ENCODE peak calls at places on chromosome 12, in five cellular contexts. One of them, this sample, is unnamed.

GRCh38 chr12:48997719-48998496 is 1.3 kb downstream of the DDN start:
- DNase-seq in HS-27A: no peak
- DNase-seq in substantia nigra: no peak
- DNase-seq in stimulated activated CD4-positive, alpha-beta T cell treated with anti-CD3 and anti-CD28 coated beads, Interleukin-12 subunit alpha, Interleukin-12 subunit beta, amount 100 ng/mL, for 4 hours: peak; percentile 23
- DNase-seq in activated T-cell treated with anti-CD3 and anti-CD28 coated beads for 24 hours: no peak
- DNase-seq in this sample: no peak

GRCh38 chr12:117481470-117481869 is 120.0 kb upstream of the NOS1 start:
- DNase-seq in HS-27A: no peak
- DNase-seq in substantia nigra: no peak
- DNase-seq in stimulated activated CD4-positive, alpha-beta T cell treated with anti-CD3 and anti-CD28 coated beads, Interleukin-12 subunit alpha, Interleukin-12 subunit beta, amount 100 ng/mL, for 4 hours: no peak
- DNase-seq in activated T-cell treated with anti-CD3 and anti-CD28 coated beads for 24 hours: no peak
- DNase-seq in this sample: no peak

GRCh38 chr12:77553976-77554619 is 276.6 kb upstream of the NAV3 start:
- DNase-seq in HS-27A: no peak
- DNase-seq in substantia nigra: no peak
- DNase-seq in stimulated activated CD4-positive, alpha-beta T cell treated with anti-CD3 and anti-CD28 coated beads, Interleukin-12 subunit alpha, Interleukin-12 subunit beta, amount 100 ng/mL, for 4 hours: no peak
- DNase-seq in activated T-cell treated with anti-CD3 and anti-CD28 coated beads for 24 hours: no peak
- DNase-seq in this sample: no peak

GRCh38 chr12:121711925-121712461 is 559 bp upstream of the TMEM120B start:
- DNase-seq in HS-27A: no peak
- DNase-seq in substantia nigra: peak; percentile 24
- DNase-seq in stimulated activated CD4-positive, alpha-beta T cell treated with anti-CD3 and anti-CD28 coated beads, Interleukin-12 subunit alpha, Interleukin-12 subunit beta, amount 100 ng/mL, for 4 hours: no peak
- DNase-seq in activated T-cell treated with anti-CD3 and anti-CD28 coated beads for 24 hours: peak; percentile 11
- DNase-seq in this sample: no peak

GRCh38 chr12:124109760-124110159 is 136.7 kb downstream of the ZNF664 start:
- DNase-seq in HS-27A: no peak
- DNase-seq in substantia nigra: no peak
- DNase-seq in stimulated activated CD4-positive, alpha-beta T cell treated with anti-CD3 and anti-CD28 coated beads, Interleukin-12 subunit alpha, Interleukin-12 subunit beta, amount 100 ng/mL, for 4 hours: no peak
- DNase-seq in activated T-cell treated with anti-CD3 and anti-CD28 coated beads for 24 hours: no peak
- DNase-seq in this sample: no peak

GRCh38 chr12:5345534-5345933 is 86.4 kb upstream of the NTF3 start:
- DNase-seq in HS-27A: no peak
- DNase-seq in substantia nigra: no peak
- DNase-seq in stimulated activated CD4-positive, alpha-beta T cell treated with anti-CD3 and anti-CD28 coated beads, Interleukin-12 subunit alpha, Interleukin-12 subunit beta, amount 100 ng/mL, for 4 hours: no peak
- DNase-seq in activated T-cell treated with anti-CD3 and anti-CD28 coated beads for 24 hours: no peak
- DNase-seq in this sample: no peak

GRCh38 chr12:5630101-5630500 is 198.2 kb downstream of the NTF3 start:
- DNase-seq in HS-27A: no peak
- DNase-seq in substantia nigra: no peak
- DNase-seq in stimulated activated CD4-positive, alpha-beta T cell treated with anti-CD3 and anti-CD28 coated beads, Interleukin-12 subunit alpha, Interleukin-12 subunit beta, amount 100 ng/mL, for 4 hours: no peak
- DNase-seq in activated T-cell treated with anti-CD3 and anti-CD28 coated beads for 24 hours: no peak
- DNase-seq in this sample: no peak

GRCh38 chr12:56221233-56221756 is 427 bp downstream of the RNF41 start:
- DNase-seq in HS-27A: peak; percentile 72
- DNase-seq in substantia nigra: peak; percentile 36
- DNase-seq in stimulated activated CD4-positive, alpha-beta T cell treated with anti-CD3 and anti-CD28 coated beads, Interleukin-12 subunit alpha, Interleukin-12 subunit beta, amount 100 ng/mL, for 4 hours: no peak
- DNase-seq in activated T-cell treated with anti-CD3 and anti-CD28 coated beads for 24 hours: no peak
- DNase-seq in this sample: no peak

GRCh38 chr12:132014092-132014914 is 64.6 kb downstream of the EP400 start:
- DNase-seq in HS-27A: no peak
- DNase-seq in substantia nigra: no peak
- DNase-seq in stimulated activated CD4-positive, alpha-beta T cell treated with anti-CD3 and anti-CD28 coated beads, Interleukin-12 subunit alpha, Interleukin-12 subunit beta, amount 100 ng/mL, for 4 hours: no peak
- DNase-seq in activated T-cell treated with anti-CD3 and anti-CD28 coated beads for 24 hours: no peak
- DNase-seq in this sample: no peak

GRCh38 chr12:109944975-109945374 is 44.9 kb downstream of the TCHP start:
- DNase-seq in HS-27A: no peak
- DNase-seq in substantia nigra: peak; percentile 19
- DNase-seq in stimulated activated CD4-positive, alpha-beta T cell treated with anti-CD3 and anti-CD28 coated beads, Interleukin-12 subunit alpha, Interleukin-12 subunit beta, amount 100 ng/mL, for 4 hours: no peak
- DNase-seq in activated T-cell treated with anti-CD3 and anti-CD28 coated beads for 24 hours: no peak
- DNase-seq in this sample: no peak

GRCh38 chr12:120534703-120535655 is 823 bp downstream of the RNF10 start:
- DNase-seq in HS-27A: peak; percentile 63
- DNase-seq in substantia nigra: no peak
- DNase-seq in stimulated activated CD4-positive, alpha-beta T cell treated with anti-CD3 and anti-CD28 coated beads, Interleukin-12 subunit alpha, Interleukin-12 subunit beta, amount 100 ng/mL, for 4 hours: peak; percentile 40
- DNase-seq in activated T-cell treated with anti-CD3 and anti-CD28 coated beads for 24 hours: peak; percentile 26
- DNase-seq in this sample: peak; percentile 45

GRCh38 chr12:122086641-122087285 is 8.2 kb downstream of the MLXIP start:
- DNase-seq in HS-27A: no peak
- DNase-seq in substantia nigra: no peak
- DNase-seq in stimulated activated CD4-positive, alpha-beta T cell treated with anti-CD3 and anti-CD28 coated beads, Interleukin-12 subunit alpha, Interleukin-12 subunit beta, amount 100 ng/mL, for 4 hours: no peak
- DNase-seq in activated T-cell treated with anti-CD3 and anti-CD28 coated beads for 24 hours: no peak
- DNase-seq in this sample: no peak

GRCh38 chr12:112977139-112977538 is 1.2 kb upstream of the OAS2 start:
- DNase-seq in HS-27A: no peak
- DNase-seq in substantia nigra: no peak
- DNase-seq in stimulated activated CD4-positive, alpha-beta T cell treated with anti-CD3 and anti-CD28 coated beads, Interleukin-12 subunit alpha, Interleukin-12 subunit beta, amount 100 ng/mL, for 4 hours: no peak
- DNase-seq in activated T-cell treated with anti-CD3 and anti-CD28 coated beads for 24 hours: no peak
- DNase-seq in this sample: no peak

GRCh38 chr12:63889236-63889635 is 44.7 kb downstream of the SRGAP1 start:
- DNase-seq in HS-27A: no peak
- DNase-seq in substantia nigra: no peak
- DNase-seq in stimulated activated CD4-positive, alpha-beta T cell treated with anti-CD3 and anti-CD28 coated beads, Interleukin-12 subunit alpha, Interleukin-12 subunit beta, amount 100 ng/mL, for 4 hours: no peak
- DNase-seq in activated T-cell treated with anti-CD3 and anti-CD28 coated beads for 24 hours: no peak
- DNase-seq in this sample: no peak

GRCh38 chr12:44875954-44876553 is at the start of gene NELL2:
- DNase-seq in HS-27A: no peak
- DNase-seq in substantia nigra: no peak
- DNase-seq in stimulated activated CD4-positive, alpha-beta T cell treated with anti-CD3 and anti-CD28 coated beads, Interleukin-12 subunit alpha, Interleukin-12 subunit beta, amount 100 ng/mL, for 4 hours: peak; percentile 65
- DNase-seq in activated T-cell treated with anti-CD3 and anti-CD28 coated beads for 24 hours: peak; percentile 64
- DNase-seq in this sample: peak; percentile 60

GRCh38 chr12:105704788-105705187 is 374.3 kb downstream of the C12orf75 start:
- DNase-seq in HS-27A: no peak
- DNase-seq in substantia nigra: no peak
- DNase-seq in stimulated activated CD4-positive, alpha-beta T cell treated with anti-CD3 and anti-CD28 coated beads, Interleukin-12 subunit alpha, Interleukin-12 subunit beta, amount 100 ng/mL, for 4 hours: no peak
- DNase-seq in activated T-cell treated with anti-CD3 and anti-CD28 coated beads for 24 hours: no peak
- DNase-seq in this sample: no peak